ENCODE peak calls at places on chromosomes 5 and 9, in four cellular contexts. F, D, U and X are unnamed samples.

GRCh38 chr9:123033352-123033751 is at the start of gene GPR21:
- DNase-seq in F (no peak), D (no peak), U (no peak), X (no peak)

GRCh38 chr9:93143830-93144530 is 9.9 kb upstream of the NINJ1 start:
- DNase-seq in F (no peak), D (no peak), U (no peak), X (no peak)

GRCh38 chr5:87277279-87277835 is 9.7 kb downstream of the RASA1 start:
- DNase-seq in F (no peak), D (no peak), U (no peak), X (no peak)

GRCh38 chr9:15135167-15135792 is 171.7 kb downstream of the TTC39B start:
- DNase-seq in F (peak), D (peak), U (peak), X (peak)

GRCh38 chr5:55852503-55852902 is 1.3 kb downstream of the IL31RA start:
- DNase-seq in F (no peak), D (no peak), U (no peak), X (no peak)

GRCh38 chr5:34687269-34688011 is 31.3 kb downstream of the RAI14 start:
- DNase-seq in F (peak), D (no peak), U (no peak), X (no peak)

GRCh38 chr9:118533850-118534249 is 829.6 kb downstream of the TLR4 start:
- DNase-seq in F (no peak), D (no peak), U (no peak), X (no peak)

GRCh38 chr9:129866373-129867137 is 31.3 kb downstream of the USP20 start:
- DNase-seq in F (no peak), D (no peak), U (no peak), X (no peak)

GRCh38 chr5:124132843-124133242 is 613.6 kb downstream of the ZNF608 start:
- DNase-seq in F (no peak), D (no peak), U (no peak), X (no peak)

GRCh38 chr9:121675381-121675780 is 23.9 kb downstream of the DAB2IP start:
- DNase-seq in F (no peak), D (no peak), U (no peak), X (no peak)

GRCh38 chr5:79499640-79500273 is 14.2 kb downstream of the HOMER1 start:
- DNase-seq in F (no peak), D (no peak), U (no peak), X (no peak)

GRCh38 chr5:181246276-181247050 is 2.8 kb upstream of the RACK1 start:
- DNase-seq in F (peak), D (peak), U (peak), X (peak)

GRCh38 chr5:456351-457194 is 13.6 kb downstream of the EXOC3 start:
- DNase-seq in F (no peak), D (no peak), U (peak), X (no peak)

GRCh38 chr5:122200456-122200855 is 71.1 kb downstream of the ZNF474 start:
- DNase-seq in F (no peak), D (no peak), U (no peak), X (no peak)

GRCh38 chr5:43780586-43780985 is 177.6 kb downstream of the NNT start:
- DNase-seq in F (no peak), D (no peak), U (no peak), X (no peak)

GRCh38 chr5:122091942-122092600 is 14.0 kb upstream of the LOX start:
- DNase-seq in F (peak), D (no peak), U (no peak), X (peak)

GRCh38 chr5:93281980-93282772 is 298.8 kb downstream of the NR2F1-AS1 start:
- DNase-seq in F (no peak), D (no peak), U (no peak), X (no peak)

GRCh38 chr5:67050635-67051034 is 146.0 kb downstream of the CD180 start:
- DNase-seq in F (no peak), D (no peak), U (no peak), X (no peak)

GRCh38 chr9:83986765-83987401 is 6.3 kb downstream of the RMI1 start:
- DNase-seq in F (peak), D (peak), U (no peak), X (no peak)

GRCh38 chr5:107979272-107979671 is 308.5 kb upstream of the EFNA5 start:
- DNase-seq in F (no peak), D (no peak), U (no peak), X (no peak)

GRCh38 chr9:73810585-73811215 is 659.0 kb downstream of the ANXA1 start:
- DNase-seq in F (no peak), D (no peak), U (no peak), X (no peak)

GRCh38 chr9:96646081-96646991 is 8.8 kb downstream of the PRXL2C start:
- DNase-seq in F (no peak), D (no peak), U (no peak), X (no peak)

GRCh38 chr5:81239613-81240012 is 6.5 kb downstream of the CKMT2 start:
- DNase-seq in F (no peak), D (no peak), U (no peak), X (no peak)

GRCh38 chr5:10860645-10861455 is 99.8 kb upstream of the DAP start:
- DNase-seq in F (no peak), D (no peak), U (no peak), X (no peak)

GRCh38 chr5:141692533-141692888 is 10.5 kb upstream of the ARAP3 start:
- DNase-seq in F (no peak), D (no peak), U (no peak), X (no peak)

GRCh38 chr5:76714771-76715483 is 999 bp upstream of the F2R start:
- DNase-seq in F (no peak), D (no peak), U (peak), X (no peak)

GRCh38 chr5:6161257-6161656 is 217.1 kb downstream of the MED10 start:
- DNase-seq in F (no peak), D (no peak), U (no peak), X (no peak)

GRCh38 chr5:14270212-14270702 is 127.1 kb downstream of the TRIO start:
- DNase-seq in F (peak), D (peak), U (peak), X (peak)

GRCh38 chr9:88236531-88237453 is 98.5 kb upstream of the SPATA31C2 start:
- DNase-seq in F (no peak), D (no peak), U (no peak), X (no peak)

GRCh38 chr5:168978015-168978414 is 322.9 kb downstream of the SLIT3 start:
- DNase-seq in F (no peak), D (no peak), U (no peak), X (no peak)

GRCh38 chr9:21579209-21579608 is 97.1 kb upstream of the IFNE start:
- DNase-seq in F (no peak), D (no peak), U (no peak), X (no peak)

GRCh38 chr9:128127568-128127989 is at the start of gene PTGES2:
- DNase-seq in F (peak), D (peak), U (peak), X (peak)

GRCh38 chr9:128125575-128126354 is 1.8 kb downstream of the PTGES2 start:
- DNase-seq in F (no peak), D (no peak), U (no peak), X (no peak)

GRCh38 chr9:128127990-128128835 is 684 bp upstream of the PTGES2 start:
- DNase-seq in F (peak), D (peak), U (peak), X (peak)

GRCh38 chr9:128124873-128125574 is 2.5 kb downstream of the PTGES2 start:
- DNase-seq in F (peak), D (peak), U (peak), X (peak)

DNA sequence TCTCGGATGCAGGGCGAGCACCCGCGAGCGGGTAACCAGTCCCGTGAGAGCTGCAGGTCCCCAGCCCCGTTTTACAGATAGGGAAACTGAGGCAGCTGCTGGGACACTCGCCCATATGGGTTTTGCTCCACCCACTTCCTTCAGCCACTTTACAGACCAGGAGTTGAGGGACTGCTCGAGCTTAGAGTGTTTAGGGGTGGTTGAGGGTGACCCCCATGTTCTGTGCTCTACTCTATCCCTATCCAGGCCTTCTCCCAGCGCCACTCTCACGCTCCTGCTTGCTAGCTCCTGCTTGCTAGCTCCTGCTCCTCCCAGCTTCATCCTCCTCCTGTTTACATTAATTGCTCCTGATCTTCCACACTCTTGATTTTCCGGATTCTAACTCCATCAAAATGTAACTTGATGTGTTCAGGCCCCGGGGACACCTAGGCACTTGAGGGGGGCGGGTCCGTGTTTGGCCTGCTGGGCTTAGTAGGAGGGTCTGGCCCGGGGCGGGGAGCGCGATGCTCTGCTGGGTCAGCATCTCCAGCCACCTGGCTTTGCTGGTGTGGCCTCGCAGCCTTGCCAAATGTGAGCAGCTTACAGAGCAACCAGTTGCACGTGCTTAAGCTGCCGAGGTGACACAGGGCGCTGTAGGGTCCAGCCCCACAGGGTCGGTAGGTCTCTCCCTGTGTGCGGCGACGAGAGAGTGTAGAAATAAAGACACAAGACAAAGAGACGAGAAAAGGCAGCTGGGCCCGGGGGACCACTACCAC is 1.5 kb upstream of the PTGES2 start:
- DNase-seq in F (no peak), D (no peak), U (no peak), X (no peak)
- TF ChIP-seq ELF4 in F (no peak), D (no peak), U (no peak), X (no peak)

DNA sequence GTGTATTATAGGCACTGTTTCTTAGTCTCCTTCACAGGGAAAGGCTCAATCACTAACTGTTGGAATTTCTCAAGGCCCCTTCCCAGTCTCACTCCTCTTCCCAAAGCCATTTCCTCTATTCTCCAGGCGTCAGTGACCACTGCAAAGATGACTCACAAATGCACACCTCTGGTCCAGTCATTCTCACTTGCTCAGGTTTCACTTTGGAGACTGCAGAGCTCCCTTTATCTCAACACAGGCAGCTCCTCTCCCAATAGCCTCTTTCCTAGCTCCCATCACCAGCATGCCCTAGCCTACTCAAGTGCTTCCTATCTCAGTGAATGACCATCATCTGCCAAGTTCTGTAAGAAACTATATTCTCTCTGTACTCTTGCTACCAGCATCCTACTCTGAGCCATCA is 323.6 kb downstream of the NTRK2 start:
- DNase-seq in F (no peak), D (no peak), U (no peak), X (no peak)
- TF ChIP-seq ELF4 in F (no peak), D (no peak), U (no peak), X (no peak)

GRCh38 chr9:137309368-137310189 is 7.5 kb upstream of the NRARP start:
- DNase-seq in F (no peak), D (no peak), U (no peak), X (no peak)
- TF ChIP-seq ELF4 in F (no peak), D (no peak), U (no peak), X (no peak)

DNA sequence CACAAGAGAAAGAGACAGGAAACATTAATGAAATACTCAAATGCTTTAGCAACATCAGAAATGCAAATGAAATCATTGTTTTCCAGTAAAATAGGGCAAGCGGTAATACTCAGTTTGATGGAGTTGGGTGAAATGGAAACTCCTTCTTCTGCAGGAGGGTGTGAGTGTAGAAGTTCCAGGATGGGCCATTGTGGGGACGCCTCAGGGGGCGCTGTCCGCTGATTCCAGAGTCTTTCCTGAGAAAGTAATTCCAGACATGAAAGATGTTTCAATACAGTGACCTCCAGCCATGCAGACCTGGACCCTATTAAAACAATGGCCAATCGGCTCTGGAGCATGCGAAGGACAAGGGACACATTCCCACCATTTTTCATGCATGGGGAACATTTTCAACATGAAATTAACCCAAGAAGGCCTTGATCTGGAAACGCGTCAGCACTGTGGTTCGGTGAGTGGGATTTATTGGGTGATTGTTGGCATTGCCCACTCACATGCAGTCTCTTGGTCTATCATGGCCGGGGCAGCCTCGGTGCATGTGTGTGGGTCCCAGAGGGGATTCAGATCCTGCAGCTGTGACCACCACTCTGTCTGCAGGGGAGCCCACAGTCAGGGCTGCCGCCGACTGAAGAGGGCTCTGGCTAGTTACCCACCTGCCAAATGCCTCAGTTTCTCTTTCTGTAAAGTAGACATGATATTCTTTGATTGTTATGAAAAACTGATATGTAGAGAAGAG is 132.6 kb upstream of the IRX4 start:
- DNase-seq in F (no peak), D (no peak), U (peak), X (no peak)
- TF ChIP-seq ELF4 in F (no peak), D (no peak), U (no peak), X (no peak)

GRCh38 chr9:125906893-125907292 is 159.7 kb downstream of the PBX3 start:
- DNase-seq in F (no peak), D (no peak), U (no peak), X (no peak)

GRCh38 chr9:125908138-125908537 is 161.0 kb downstream of the PBX3 start:
- DNase-seq in F (no peak), D (no peak), U (no peak), X (no peak)

GRCh38 chr9:125904155-125904841 is 157.1 kb downstream of the PBX3 start:
- DNase-seq in F (no peak), D (no peak), U (no peak), X (peak)

GRCh38 chr9:125902865-125903512 is 155.8 kb downstream of the PBX3 start:
- DNase-seq in F (no peak), D (no peak), U (no peak), X (no peak)

DNA sequence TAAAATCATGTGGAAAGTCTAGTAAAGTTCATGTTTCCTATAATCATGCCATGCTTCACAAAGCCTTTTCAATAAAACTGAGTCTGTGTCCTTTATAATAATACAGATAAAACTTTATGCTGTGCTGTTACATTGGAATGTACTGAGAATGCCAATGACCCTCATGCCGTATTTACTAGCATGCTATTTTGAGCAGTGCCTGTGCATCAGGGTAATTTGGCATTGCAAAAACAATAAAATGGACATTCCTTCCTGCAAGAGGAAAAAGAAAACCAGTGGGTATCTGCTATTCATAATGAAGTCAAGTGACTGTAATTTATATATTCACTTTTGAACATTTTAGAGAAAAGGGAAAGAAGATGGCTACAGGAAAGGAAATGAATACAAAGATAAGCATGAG is 159.0 kb downstream of the PBX3 start:
- DNase-seq in F (no peak), D (no peak), U (no peak), X (no peak)
- TF ChIP-seq ELF4 in F (no peak), D (no peak), U (no peak), X (no peak)

DNA sequence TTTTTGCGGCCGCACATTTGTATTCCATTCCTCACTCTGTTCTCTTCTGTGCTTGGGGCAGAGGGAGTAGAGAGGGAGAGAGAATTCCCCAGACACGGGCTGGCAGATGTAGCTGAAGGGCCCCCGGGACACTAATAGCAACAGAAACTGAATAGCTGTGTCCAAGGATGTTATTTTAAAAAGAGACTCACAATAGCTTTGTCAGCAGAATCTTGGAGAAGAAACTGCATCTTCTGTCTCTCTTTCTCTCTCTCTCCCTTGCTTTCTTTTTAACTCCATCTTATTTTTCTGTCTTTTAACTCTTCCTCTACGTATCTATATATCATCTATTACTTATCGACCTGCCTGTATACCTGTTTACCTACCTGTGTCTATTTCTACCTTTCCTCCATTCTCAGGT is 145.4 kb downstream of the PAPPA start:
- DNase-seq in F (no peak), D (no peak), U (no peak), X (no peak)
- TF ChIP-seq ELF4 in F (no peak), D (no peak), U (no peak), X (no peak)

DNA sequence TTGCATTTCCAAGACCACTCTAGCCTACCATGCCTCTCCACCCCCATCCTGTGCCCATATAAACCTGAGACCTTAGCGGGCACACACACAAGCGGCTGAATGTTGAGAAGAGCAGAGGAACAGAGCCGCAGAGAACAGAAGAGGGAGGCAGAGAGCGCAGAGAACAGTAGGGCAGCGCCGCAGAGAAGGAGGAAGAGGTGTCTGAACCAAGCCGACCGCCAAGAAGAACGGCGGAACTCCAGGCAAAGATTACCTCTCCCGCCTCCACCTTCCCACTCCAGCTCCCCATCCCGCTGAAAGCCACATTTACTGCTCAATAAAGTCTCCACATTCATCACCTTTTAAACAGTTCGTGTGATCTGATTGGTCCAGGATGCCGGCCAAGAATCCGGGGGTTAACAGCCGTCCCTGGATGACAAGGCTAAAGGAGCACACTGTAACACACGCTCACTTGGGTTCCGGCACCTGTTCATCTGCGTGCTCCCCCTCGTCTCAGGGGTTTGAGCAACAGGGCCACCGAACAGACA is 33.2 kb downstream of the GRIN3A start:
- DNase-seq in F (no peak), D (no peak), U (peak), X (peak)
- TF ChIP-seq ELF4 in F (no peak), D (no peak), U (no peak), X (no peak)